ENCODE peak calls at places on chromosomes 5 and 9, in four cellular contexts. J is K562, X is SK-N-SH, D is GM12878. N is an unnamed sample.

GRCh38 chr5:39578887-39579497 is 154.2 kb upstream of the DAB2 start:
- DNase-seq in J (no peak), X (no peak), D (no peak), N (no peak)

GRCh38 chr5:79837707-79838620 is 148.3 kb downstream of the CMYA5 start:
- DNase-seq in J (no peak), X (no peak), D (no peak), N (no peak)

GRCh38 chr5:148563021-148563420 is 91.3 kb downstream of the HTR4 start:
- DNase-seq in J (no peak), X (no peak), D (no peak), N (no peak)

GRCh38 chr5:132228241-132229035 is 785 bp upstream of the P4HA2 start:
- DNase-seq in J (no peak), X (no peak), D (no peak), N (no peak)

GRCh38 chr5:139668064-139668880 is 20.1 kb downstream of the CXXC5 start:
- DNase-seq in J (peak; percentile 58), X (peak; percentile 91), D (no peak), N (no peak)

GRCh38 chr5:142107729-142108431 is 699 bp upstream of the NDFIP1 start:
- DNase-seq in J (no peak), X (no peak), D (no peak), N (no peak)

GRCh38 chr5:64505769-64506566 is at the start of gene RGS7BP:
- DNase-seq in J (no peak), X (peak; percentile 38), D (no peak), N (peak; percentile 75)

GRCh38 chr9:101275671-101276250 is 109.0 kb downstream of the BAAT start:
- DNase-seq in J (no peak), X (no peak), D (no peak), N (no peak)

GRCh38 chr9:135471751-135472640 is 7.6 kb upstream of the PPP1R26 start:
- DNase-seq in J (no peak), X (no peak), D (no peak), N (peak; percentile 38)

GRCh38 chr9:131608469-131609115 is 63.3 kb downstream of the PRRT1B start:
- DNase-seq in J (no peak), X (no peak), D (no peak), N (peak; percentile 64)

GRCh38 chr9:92870289-92870688 is 7.5 kb downstream of the ZNF484 start:
- DNase-seq in J (no peak), X (no peak), D (no peak), N (no peak)

GRCh38 chr9:85742630-85742928 is 825 bp upstream of the AGTPBP1 start:
- DNase-seq in J (no peak), X (no peak), D (no peak), N (no peak)

GRCh38 chr5:171623551-171624097 is 162.0 kb upstream of the SMIM23 start:
- DNase-seq in J (no peak), X (no peak), D (no peak), N (peak; percentile 81)

GRCh38 chr5:176415240-176416122 is 858 bp downstream of the CLTB start:
- DNase-seq in J (no peak), X (peak; percentile 70), D (no peak), N (peak; percentile 35)

GRCh38 chr9:129595323-129595741 is 25.6 kb downstream of the C9orf50 start:
- DNase-seq in J (no peak), X (no peak), D (no peak), N (no peak)

GRCh38 chr5:146828385-146828784 is 50.2 kb downstream of the PPP2R2B start:
- DNase-seq in J (no peak), X (peak; percentile 47), D (no peak), N (no peak)

GRCh38 chr5:78570646-78571045 is 77.9 kb downstream of the LHFPL2 start:
- DNase-seq in J (no peak), X (no peak), D (no peak), N (no peak)

GRCh38 chr5:78576376-78576775 is 72.2 kb downstream of the LHFPL2 start:
- DNase-seq in J (no peak), X (no peak), D (no peak), N (no peak)

GRCh38 chr5:78574157-78574673 is 74.4 kb downstream of the LHFPL2 start:
- DNase-seq in J (no peak), X (no peak), D (no peak), N (no peak)

GRCh38 chr5:78574731-78575161 is 73.8 kb downstream of the LHFPL2 start:
- DNase-seq in J (no peak), X (no peak), D (peak; percentile 64), N (no peak)

DNA sequence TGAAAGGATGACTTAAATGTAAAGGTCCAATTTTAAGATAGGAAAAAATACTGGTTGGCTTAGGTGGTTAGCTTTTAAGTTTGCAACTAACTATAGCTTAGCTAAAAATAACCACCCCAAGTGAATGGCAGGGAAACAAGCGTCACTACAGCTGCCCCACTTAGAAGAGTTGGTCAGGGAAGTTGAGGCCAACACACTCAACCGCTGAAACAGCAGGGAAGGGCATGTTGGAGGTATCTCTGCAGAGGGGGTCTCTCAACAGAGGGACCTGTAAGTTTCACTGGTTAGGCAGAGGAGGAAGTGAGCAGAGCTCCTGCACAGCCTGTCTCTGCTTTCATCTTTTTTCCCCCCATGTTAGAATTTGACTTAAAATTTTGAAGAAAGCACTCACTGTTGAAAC is 75.3 kb downstream of the LHFPL2 start:
- DNase-seq in J (no peak), X (no peak), D (peak; percentile 62), N (no peak)
- TF ChIP-seq USF1 in J (no peak), X (no peak), D (no peak), N (no peak)

GRCh38 chr5:164094321-164094720 is 588.9 kb downstream of the MAT2B start:
- DNase-seq in J (no peak), X (no peak), D (no peak), N (no peak)

GRCh38 chr5:164090358-164090757 is 584.9 kb downstream of the MAT2B start:
- DNase-seq in J (no peak), X (no peak), D (no peak), N (no peak)

GRCh38 chr5:164097747-164098146 is 592.3 kb downstream of the MAT2B start:
- DNase-seq in J (no peak), X (no peak), D (no peak), N (no peak)

GRCh38 chr5:164091836-164092235 is 586.4 kb downstream of the MAT2B start:
- DNase-seq in J (no peak), X (no peak), D (no peak), N (no peak)
- TF ChIP-seq USF1 in J (no peak), X (no peak), D (no peak), N (no peak)

GRCh38 chr9:132894857-132895846 is 16.5 kb downstream of the SPACA9 start:
- DNase-seq in J (no peak), X (no peak), D (no peak), N (no peak)

GRCh38 chr9:132892383-132892782 is 13.7 kb downstream of the SPACA9 start:
- DNase-seq in J (no peak), X (no peak), D (no peak), N (no peak)

GRCh38 chr9:132896906-132897305 is 18.2 kb downstream of the SPACA9 start:
- DNase-seq in J (no peak), X (no peak), D (no peak), N (no peak)

GRCh38 chr9:132896264-132896663 is 17.6 kb downstream of the SPACA9 start:
- DNase-seq in J (no peak), X (no peak), D (no peak), N (no peak)

GRCh38 chr9:132894343-132894742 is 15.6 kb downstream of the SPACA9 start:
- DNase-seq in J (no peak), X (no peak), D (no peak), N (no peak)
- TF ChIP-seq USF1 in J (no peak), X (no peak), D (no peak), N (no peak)

GRCh38 chr5:152938630-152939029 is 533.6 kb upstream of the NMUR2 start:
- DNase-seq in J (no peak), X (no peak), D (no peak), N (no peak)

DNA sequence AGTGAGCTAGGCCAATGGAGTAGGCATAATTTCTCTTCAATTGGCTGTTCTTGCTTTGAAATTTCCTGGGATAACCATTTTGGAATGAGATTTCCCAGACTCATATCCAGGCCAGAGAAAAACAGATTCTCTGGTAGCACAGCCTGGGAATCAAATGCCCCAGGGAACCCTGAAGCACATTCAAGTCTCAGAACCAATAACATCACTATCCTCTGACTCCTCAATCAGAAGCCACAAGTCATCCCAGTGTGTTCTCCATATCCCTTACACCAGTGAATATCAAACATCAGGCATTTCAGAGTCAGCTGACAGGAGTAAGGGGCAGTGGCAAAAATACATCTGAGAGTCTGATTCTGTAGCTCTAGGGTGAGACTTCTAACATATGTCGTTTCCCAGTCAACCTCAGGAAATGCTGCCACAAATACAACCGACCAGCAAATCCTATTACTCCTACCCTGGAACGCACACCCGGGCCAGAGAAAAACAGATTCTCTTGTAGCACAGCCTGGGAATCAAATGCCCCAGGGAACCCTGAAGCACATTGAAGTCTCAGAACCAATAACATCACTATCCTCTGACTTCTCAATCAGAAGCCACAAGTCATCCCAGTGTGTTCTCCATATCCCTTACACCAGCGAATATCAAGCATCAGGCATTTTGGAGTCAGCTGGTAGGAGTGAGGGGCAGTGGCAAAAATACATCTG is 537.7 kb upstream of the NMUR2 start:
- DNase-seq in J (no peak), X (no peak), D (no peak), N (no peak)
- TF ChIP-seq USF1 in J (no peak), X (no peak), D (no peak), N (no peak)

GRCh38 chr5:82422751-82423181 is 144.6 kb upstream of the RPS23 start:
- DNase-seq in J (peak; percentile 52), X (no peak), D (no peak), N (no peak)
- TF ChIP-seq USF1 in J (no peak), X (no peak), D (no peak), N (no peak)

DNA sequence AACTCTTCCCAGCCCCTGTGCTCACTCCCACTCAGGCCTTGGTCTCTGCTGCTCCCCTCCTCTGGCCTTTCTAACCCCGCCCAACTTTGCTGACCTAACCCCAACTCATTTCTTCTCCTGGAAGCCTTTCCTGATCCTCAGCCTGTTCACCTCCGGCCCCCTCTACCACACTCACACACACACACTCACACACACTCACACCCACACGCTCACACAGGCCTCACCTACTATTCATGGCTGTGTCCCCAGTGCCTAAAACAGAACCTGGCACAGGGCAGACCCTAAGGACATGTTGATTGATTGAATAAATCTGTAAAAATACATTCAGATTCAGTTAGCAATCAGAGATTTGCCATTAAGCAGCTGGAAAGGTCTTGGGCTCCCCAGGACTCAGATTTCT is 28.5 kb upstream of the LHX2 start:
- DNase-seq in J (no peak), X (no peak), D (no peak), N (no peak)
- TF ChIP-seq USF1 in J (no peak), X (no peak), D (no peak), N (no peak)

GRCh38 chr5:65938256-65938655 is 11.9 kb downstream of the ERBIN start:
- DNase-seq in J (no peak), X (no peak), D (no peak), N (no peak)
- TF ChIP-seq USF1 in J (no peak), X (no peak), D (no peak), N (no peak)

N was measured in WTC11.